ENCODE peak calls at places on chromosomes 7 and 10, in six cellular contexts. One of them, this sample, is unnamed.

GRCh38 chr7:42753917-42754363 is 157.9 kb downstream of the C7orf25 start:
- DNase-seq in left ventricle myocardium inferior: no peak
- DNase-seq in NT2/D1: no peak
- DNase-seq in AG10803: no peak
- DNase-seq in fibroblast of lung: no peak
- DNase-seq in AG04450: no peak
- DNase-seq in this sample: no peak

GRCh38 chr7:34165927-34166550 is 260.7 kb downstream of the BMPER start:
- DNase-seq in AG10803: peak
- DNase-seq in fibroblast of lung: peak
- DNase-seq in left ventricle myocardium inferior: no peak
- DNase-seq in NT2/D1: peak
- DNase-seq in AG04450: no peak
- DNase-seq in this sample: no peak

GRCh38 chr7:85730016-85730415 is 543.2 kb upstream of the SEMA3D start:
- DNase-seq in AG10803: peak
- DNase-seq in left ventricle myocardium inferior: no peak
- DNase-seq in AG04450: no peak
- DNase-seq in fibroblast of lung: peak
- DNase-seq in NT2/D1: no peak
- DNase-seq in this sample: no peak

GRCh38 chr10:97188234-97188847 is 2.6 kb upstream of the SLIT1 start:
- DNase-seq in left ventricle myocardium inferior: no peak
- DNase-seq in AG04450: no peak
- DNase-seq in AG10803: no peak
- DNase-seq in NT2/D1: no peak
- DNase-seq in fibroblast of lung: no peak
- DNase-seq in this sample: no peak

GRCh38 chr7:117667456-117667855 is 187.6 kb downstream of the CFTR start:
- DNase-seq in NT2/D1: no peak
- DNase-seq in AG10803: no peak
- DNase-seq in fibroblast of lung: no peak
- DNase-seq in AG04450: no peak
- DNase-seq in left ventricle myocardium inferior: no peak
- DNase-seq in this sample: no peak

GRCh38 chr7:91722831-91723230 is 157.7 kb downstream of the MTERF1 start:
- DNase-seq in NT2/D1: no peak
- DNase-seq in AG04450: no peak
- DNase-seq in left ventricle myocardium inferior: no peak
- DNase-seq in fibroblast of lung: no peak
- DNase-seq in AG10803: no peak
- DNase-seq in this sample: no peak

GRCh38 chr7:157120181-157120580 is 18.5 kb upstream of the UBE3C start:
- DNase-seq in fibroblast of lung: no peak
- DNase-seq in AG04450: no peak
- DNase-seq in NT2/D1: no peak
- DNase-seq in AG10803: no peak
- DNase-seq in left ventricle myocardium inferior: no peak
- DNase-seq in this sample: no peak

GRCh38 chr10:79052311-79053080 is 16.3 kb upstream of the ZMIZ1 start:
- DNase-seq in left ventricle myocardium inferior: peak
- DNase-seq in fibroblast of lung: no peak
- DNase-seq in NT2/D1: no peak
- DNase-seq in AG04450: no peak
- DNase-seq in AG10803: no peak
- DNase-seq in this sample: no peak

GRCh38 chr10:113360870-113361269 is 192.0 kb upstream of the HABP2 start:
- DNase-seq in fibroblast of lung: no peak
- DNase-seq in AG10803: no peak
- DNase-seq in left ventricle myocardium inferior: no peak
- DNase-seq in NT2/D1: no peak
- DNase-seq in AG04450: no peak
- DNase-seq in this sample: no peak

GRCh38 chr7:43902542-43903054 is 3.8 kb downstream of the URGCP start:
- DNase-seq in NT2/D1: no peak
- DNase-seq in left ventricle myocardium inferior: no peak
- DNase-seq in AG10803: no peak
- DNase-seq in AG04450: no peak
- DNase-seq in fibroblast of lung: no peak
- DNase-seq in this sample: no peak

GRCh38 chr10:122350893-122351292 is 23.6 kb upstream of the PLEKHA1 start:
- DNase-seq in AG04450: no peak
- DNase-seq in left ventricle myocardium inferior: no peak
- DNase-seq in fibroblast of lung: no peak
- DNase-seq in AG10803: no peak
- DNase-seq in NT2/D1: no peak
- DNase-seq in this sample: no peak

GRCh38 chr7:78179827-78180226 is 381.3 kb downstream of the PHTF2 start:
- DNase-seq in fibroblast of lung: no peak
- DNase-seq in left ventricle myocardium inferior: no peak
- DNase-seq in AG10803: no peak
- DNase-seq in AG04450: no peak
- DNase-seq in NT2/D1: no peak
- DNase-seq in this sample: no peak

GRCh38 chr7:44264221-44264956 is 61.0 kb downstream of the CAMK2B start:
- DNase-seq in AG10803: no peak
- DNase-seq in fibroblast of lung: no peak
- DNase-seq in left ventricle myocardium inferior: no peak
- DNase-seq in AG04450: no peak
- DNase-seq in NT2/D1: no peak
- DNase-seq in this sample: no peak

GRCh38 chr7:1890289-1891235 is 220.5 kb downstream of the ELFN1 start:
- DNase-seq in left ventricle myocardium inferior: no peak
- DNase-seq in AG04450: no peak
- DNase-seq in AG10803: no peak
- DNase-seq in NT2/D1: no peak
- DNase-seq in fibroblast of lung: no peak
- DNase-seq in this sample: no peak

GRCh38 chr10:100025528-100026070 is 15.9 kb upstream of the DNMBP start:
- DNase-seq in AG10803: peak
- DNase-seq in NT2/D1: no peak
- DNase-seq in AG04450: no peak
- DNase-seq in fibroblast of lung: peak
- DNase-seq in left ventricle myocardium inferior: no peak
- DNase-seq in this sample: no peak

GRCh38 chr7:131106681-131107342 is 220.9 kb upstream of the MKLN1 start:
- DNase-seq in AG10803: no peak
- DNase-seq in fibroblast of lung: no peak
- DNase-seq in NT2/D1: no peak
- DNase-seq in AG04450: no peak
- DNase-seq in left ventricle myocardium inferior: peak
- DNase-seq in this sample: no peak

GRCh38 chr10:75355706-75356105 is 45.9 kb downstream of the ZNF503 start:
- DNase-seq in AG04450: no peak
- DNase-seq in left ventricle myocardium inferior: no peak
- DNase-seq in NT2/D1: no peak
- DNase-seq in AG10803: peak
- DNase-seq in fibroblast of lung: no peak
- DNase-seq in this sample: no peak

GRCh38 chr7:44990520-44991023 is 9.4 kb upstream of the CCM2 start:
- DNase-seq in AG04450: peak
- DNase-seq in AG10803: no peak
- DNase-seq in NT2/D1: no peak
- DNase-seq in left ventricle myocardium inferior: no peak
- DNase-seq in fibroblast of lung: peak
- DNase-seq in this sample: no peak

GRCh38 chr10:79360499-79361342 is 13.5 kb downstream of the PPIF start:
- DNase-seq in AG04450: no peak
- DNase-seq in fibroblast of lung: no peak
- DNase-seq in NT2/D1: no peak
- DNase-seq in left ventricle myocardium inferior: no peak
- DNase-seq in AG10803: no peak
- DNase-seq in this sample: no peak

DNA sequence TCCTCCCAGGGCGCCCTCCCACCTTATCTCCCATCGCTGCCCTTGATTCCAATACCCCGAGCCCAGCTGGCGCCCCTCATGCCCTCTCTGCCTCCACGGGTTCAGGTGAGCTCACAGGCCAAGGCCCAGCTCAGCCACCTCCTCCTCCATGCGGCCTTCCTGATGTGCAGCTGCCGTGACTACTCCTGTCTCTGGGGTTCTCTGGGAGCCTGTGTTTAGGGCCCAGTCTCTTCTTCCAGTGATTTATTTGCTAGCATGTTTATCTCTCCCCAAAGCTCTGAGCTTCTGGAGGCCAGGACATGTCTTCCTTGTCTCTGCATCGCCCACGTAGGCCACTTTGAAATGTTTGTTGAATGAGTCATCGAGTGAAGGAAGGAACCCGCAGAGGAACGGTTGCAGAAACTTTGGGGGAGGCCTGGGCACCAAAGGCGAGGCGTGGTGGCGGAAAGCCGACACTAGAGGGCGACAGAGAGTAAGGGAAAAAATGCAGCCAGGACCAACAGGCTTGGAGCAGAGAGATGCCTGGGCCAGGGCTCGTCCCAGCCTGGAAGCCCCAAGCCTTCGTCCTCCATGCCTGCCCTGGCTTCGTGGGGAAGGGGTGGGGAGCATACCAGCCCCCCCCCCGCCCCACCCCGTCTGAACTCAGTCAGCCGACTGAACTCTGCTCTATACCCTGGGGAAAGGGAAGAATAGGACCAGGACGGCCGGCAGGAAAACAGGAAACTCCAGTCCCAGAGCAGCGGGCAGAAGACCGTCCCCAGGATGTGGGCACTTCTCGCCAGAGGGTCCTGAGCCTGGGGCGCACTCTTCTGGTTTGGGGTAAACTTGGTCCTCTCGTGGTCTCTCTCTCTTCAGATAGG is 10.9 kb upstream of the HSPB1 start:
- DNase-seq in AG04450: peak
- DNase-seq in fibroblast of lung: peak
- DNase-seq in AG10803: peak
- DNase-seq in NT2/D1: peak
- DNase-seq in left ventricle myocardium inferior: peak
- DNase-seq in this sample: peak
- H3K4me3 ChIP-seq in AG04450: peak
- H3K4me3 ChIP-seq in fibroblast of lung: peak
- H3K4me3 ChIP-seq in AG10803: peak
- H3K4me3 ChIP-seq in NT2/D1: no peak
- H3K4me3 ChIP-seq in left ventricle myocardium inferior: peak
- H3K4me3 ChIP-seq in this sample: peak

GRCh38 chr7:4841007-4841784 is 20.6 kb downstream of the PAPOLB start:
- DNase-seq in AG04450: no peak
- DNase-seq in NT2/D1: no peak
- DNase-seq in fibroblast of lung: no peak
- DNase-seq in AG10803: no peak
- DNase-seq in left ventricle myocardium inferior: no peak
- DNase-seq in this sample: no peak

GRCh38 chr7:4842302-4843064 is 19.3 kb downstream of the PAPOLB start:
- DNase-seq in left ventricle myocardium inferior: no peak
- DNase-seq in NT2/D1: no peak
- DNase-seq in fibroblast of lung: peak
- DNase-seq in AG10803: no peak
- DNase-seq in AG04450: no peak
- DNase-seq in this sample: no peak

GRCh38 chr7:4841836-4842235 is 20.0 kb downstream of the PAPOLB start:
- DNase-seq in NT2/D1: no peak
- DNase-seq in AG10803: no peak
- DNase-seq in AG04450: no peak
- DNase-seq in fibroblast of lung: no peak
- DNase-seq in left ventricle myocardium inferior: no peak
- DNase-seq in this sample: no peak

GRCh38 chr7:4849390-4849789 is 12.4 kb downstream of the PAPOLB start:
- DNase-seq in fibroblast of lung: peak
- DNase-seq in NT2/D1: peak
- DNase-seq in left ventricle myocardium inferior: no peak
- DNase-seq in AG10803: peak
- DNase-seq in AG04450: no peak
- DNase-seq in this sample: no peak

GRCh38 chr7:4845740-4846142 is 16.1 kb downstream of the PAPOLB start:
- DNase-seq in NT2/D1: peak
- DNase-seq in left ventricle myocardium inferior: peak
- DNase-seq in fibroblast of lung: peak
- DNase-seq in AG04450: no peak
- DNase-seq in AG10803: peak
- DNase-seq in this sample: no peak
- H3K4me3 ChIP-seq in NT2/D1: no peak
- H3K4me3 ChIP-seq in left ventricle myocardium inferior: peak
- H3K4me3 ChIP-seq in fibroblast of lung: peak
- H3K4me3 ChIP-seq in AG04450: no peak
- H3K4me3 ChIP-seq in AG10803: peak
- H3K4me3 ChIP-seq in this sample: no peak

GRCh38 chr7:90383422-90383821 is 19.8 kb upstream of the CLDN12 start:
- DNase-seq in fibroblast of lung: peak
- DNase-seq in NT2/D1: no peak
- DNase-seq in AG10803: peak
- DNase-seq in left ventricle myocardium inferior: no peak
- DNase-seq in AG04450: no peak
- DNase-seq in this sample: no peak
- H3K4me3 ChIP-seq in fibroblast of lung: no peak
- H3K4me3 ChIP-seq in NT2/D1: no peak
- H3K4me3 ChIP-seq in AG10803: no peak
- H3K4me3 ChIP-seq in left ventricle myocardium inferior: no peak
- H3K4me3 ChIP-seq in AG04450: no peak
- H3K4me3 ChIP-seq in this sample: no peak

GRCh38 chr7:28957822-28958234 is 302 bp downstream of the TRIL start:
- DNase-seq in AG04450: no peak
- DNase-seq in fibroblast of lung: no peak
- DNase-seq in NT2/D1: no peak
- DNase-seq in left ventricle myocardium inferior: no peak
- DNase-seq in AG10803: no peak
- DNase-seq in this sample: no peak

GRCh38 chr7:28956608-28957063 is 1.5 kb downstream of the TRIL start:
- DNase-seq in left ventricle myocardium inferior: peak
- DNase-seq in AG10803: no peak
- DNase-seq in AG04450: no peak
- DNase-seq in fibroblast of lung: peak
- DNase-seq in NT2/D1: no peak
- DNase-seq in this sample: no peak

GRCh38 chr7:28958235-28958945 is at the start of gene TRIL:
- DNase-seq in left ventricle myocardium inferior: peak
- DNase-seq in AG04450: peak
- DNase-seq in fibroblast of lung: peak
- DNase-seq in NT2/D1: peak
- DNase-seq in AG10803: peak
- DNase-seq in this sample: peak

GRCh38 chr7:28955723-28956607 is 2.2 kb downstream of the TRIL start:
- DNase-seq in left ventricle myocardium inferior: peak
- DNase-seq in AG04450: no peak
- DNase-seq in AG10803: no peak
- DNase-seq in NT2/D1: no peak
- DNase-seq in fibroblast of lung: peak
- DNase-seq in this sample: no peak

DNA sequence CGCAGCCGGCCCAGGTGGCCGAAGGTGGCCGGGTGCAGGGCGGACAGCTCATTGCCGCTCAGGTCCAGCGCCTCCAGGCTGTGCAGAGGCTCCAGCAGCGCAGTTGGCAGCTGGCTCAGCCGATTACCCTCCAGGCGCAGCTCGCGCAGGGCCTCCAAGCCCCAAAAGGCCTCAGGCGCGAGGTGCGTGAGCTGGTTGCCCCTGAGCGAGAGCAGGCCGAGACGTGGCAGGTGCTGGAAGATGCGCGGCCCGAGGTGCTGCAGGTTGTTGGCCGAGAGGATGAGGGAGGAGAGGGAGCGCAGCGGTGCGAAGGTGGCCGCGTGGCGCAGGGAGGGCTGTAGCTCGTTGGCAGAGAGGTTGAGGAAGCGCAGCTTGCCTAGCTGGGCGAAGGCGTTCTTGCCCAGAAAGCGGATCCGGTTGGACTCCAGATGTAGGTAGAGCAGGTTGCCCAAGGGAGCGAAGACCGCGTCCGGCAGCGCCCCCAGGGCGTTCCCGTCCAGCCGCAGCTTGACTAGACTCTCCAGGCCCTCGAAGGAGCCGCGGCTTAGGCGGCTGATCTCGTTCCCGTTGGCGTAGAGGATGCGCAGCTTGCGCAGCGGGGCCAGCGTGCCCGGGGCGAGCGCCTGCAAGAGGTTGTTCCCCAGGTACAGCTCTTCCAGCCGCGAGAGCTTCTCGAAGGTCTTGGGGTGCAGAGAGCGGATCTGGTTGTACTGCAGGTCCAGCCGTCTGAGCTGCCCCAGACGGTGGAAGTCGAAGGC is 887 bp downstream of the TRIL start:
- DNase-seq in fibroblast of lung: peak
- DNase-seq in left ventricle myocardium inferior: peak
- DNase-seq in AG04450: no peak
- DNase-seq in NT2/D1: no peak
- DNase-seq in AG10803: no peak
- DNase-seq in this sample: no peak
- H3K4me3 ChIP-seq in fibroblast of lung: peak
- H3K4me3 ChIP-seq in left ventricle myocardium inferior: peak
- H3K4me3 ChIP-seq in AG04450: peak
- H3K4me3 ChIP-seq in NT2/D1: peak
- H3K4me3 ChIP-seq in AG10803: peak
- H3K4me3 ChIP-seq in this sample: peak

This sample was measured in skeletal muscle cell.